ENCODE peak calls at places on chromosomes 6 and 20, in six cellular contexts. V is stimulated activated naive CD8-positive, alpha-beta T cell treated with anti-CD3 and anti-CD28 coated beads, Interleukin-15, amount 100 ng/mL, for 72 hours; P is upper lobe of right lung; Z is HuH-7.5; J is HTR-8/SVneo; I is SJSA1. N is an unnamed sample.

GRCh38 chr6:90701146-90701781 is 114.4 kb upstream of the MAP3K7 start:
- DNase-seq in V (no peak), P (no peak), Z (no peak), J (no peak), I (no peak), N (no peak)

GRCh38 chr6:113039013-113039412 is 691.9 kb downstream of the RFPL4B start:
- DNase-seq in V (no peak), P (no peak), Z (no peak), J (no peak), I (no peak), N (no peak)

GRCh38 chr6:115854866-115855665 is 205.6 kb downstream of the FRK start:
- DNase-seq in V (no peak), P (no peak), Z (no peak), J (no peak), I (peak; percentile 34), N (no peak)

GRCh38 chr20:14337400-14338171 is at the start of gene FLRT3:
- DNase-seq in V (peak; percentile 1), P (peak; percentile 72), Z (peak; percentile 47), J (peak; percentile 14), I (peak; percentile 72), N (peak; percentile 76)

GRCh38 chr20:16245879-16246278 is 327.4 kb downstream of the KIF16B start:
- DNase-seq in V (no peak), P (no peak), Z (no peak), J (no peak), I (no peak), N (no peak)

GRCh38 chr6:33860706-33861474 is 57.1 kb upstream of the MLN start:
- DNase-seq in V (no peak), P (no peak), Z (no peak), J (no peak), I (no peak), N (no peak)

GRCh38 chr6:169291639-169292339 is 38.1 kb upstream of the THBS2 start:
- DNase-seq in V (no peak), P (no peak), Z (no peak), J (no peak), I (no peak), N (peak; percentile 89)

GRCh38 chr6:132768051-132768517 is 10.4 kb upstream of the VNN2 start:
- DNase-seq in V (peak; percentile 51), P (peak; percentile 74), Z (peak; percentile 27), J (peak; percentile 32), I (no peak), N (no peak)

GRCh38 chr20:39107741-39108140 is 145.6 kb downstream of the DHX35 start:
- DNase-seq in V (no peak), P (no peak), Z (no peak), J (peak; percentile 38), I (no peak), N (peak; percentile 47)

N was measured in RCC 7860.